ENCODE peak calls at places on chromosomes 16 and 17, in five cellular contexts. K is HuH-7, P is IMR-90, U is germinal center, W is AG08395. F is an unnamed sample.

GRCh38 chr16:50696575-50697420 is 3.4 kb downstream of the NOD2 start:
- DNase-seq in K (no peak), P (peak; percentile 26), U (no peak), W (peak; percentile 85), F (peak; percentile 93)

GRCh38 chr17:49393491-49394255 is 21.0 kb downstream of the PHB1 start:
- DNase-seq in K (no peak), P (no peak), U (no peak), W (no peak), F (no peak)

GRCh38 chr17:8109669-8110455 is 8.5 kb downstream of the ALOXE3 start:
- DNase-seq in K (peak; percentile 74), P (no peak), U (peak; percentile 84), W (peak; percentile 42), F (peak; percentile 94)

GRCh38 chr16:55756963-55757362 is 75.9 kb downstream of the CES1 start:
- DNase-seq in K (no peak), P (no peak), U (no peak), W (no peak), F (no peak)

GRCh38 chr16:83968891-83969672 is 1.0 kb downstream of the NECAB2 start:
- DNase-seq in K (no peak), P (no peak), U (no peak), W (no peak), F (no peak)

GRCh38 chr16:1052791-1053521 is 19.6 kb upstream of the SSTR5 start:
- DNase-seq in K (no peak), P (no peak), U (no peak), W (no peak), F (no peak)

GRCh38 chr17:3893003-3893719 is at the start of gene CAMKK1:
- DNase-seq in K (peak; percentile 94), P (peak; percentile 72), U (peak; percentile 98), W (peak; percentile 97), F (peak; percentile 97)

GRCh38 chr16:67240506-67240905 is 6.8 kb downstream of the FHOD1 start:
- DNase-seq in K (no peak), P (peak; percentile 48), U (no peak), W (no peak), F (peak; percentile 46)

GRCh38 chr17:34721326-34721725 is 141.9 kb downstream of the TMEM132E start:
- DNase-seq in K (no peak), P (no peak), U (no peak), W (no peak), F (no peak)

GRCh38 chr16:23245268-23245667 is 56.8 kb upstream of the SCNN1B start:
- DNase-seq in K (no peak), P (no peak), U (no peak), W (no peak), F (no peak)

GRCh38 chr16:84613408-84614071 is 4.3 kb downstream of the COTL1 start:
- DNase-seq in K (no peak), P (no peak), U (no peak), W (no peak), F (no peak)

GRCh38 chr16:29675811-29676643 is 3.0 kb upstream of the QPRT start:
- DNase-seq in K (peak; percentile 68), P (peak; percentile 18), U (peak; percentile 67), W (peak; percentile 59), F (no peak)

GRCh38 chr16:6018848-6019489 is 921.4 kb upstream of the EEF2KMT start:
- DNase-seq in K (no peak), P (no peak), U (no peak), W (no peak), F (peak; percentile 76)

GRCh38 chr16:50334106-50334975 is 34.4 kb downstream of the BRD7 start:
- DNase-seq in K (no peak), P (peak; percentile 53), U (no peak), W (no peak), F (no peak)

GRCh38 chr16:85643631-85644030 is 30.5 kb downstream of the GSE1 start:
- DNase-seq in K (no peak), P (no peak), U (no peak), W (no peak), F (no peak)

GRCh38 chr17:28726396-28726911 is 421 bp upstream of the TLCD1 start:
- DNase-seq in K (peak; percentile 75), P (peak; percentile 39), U (peak; percentile 70), W (no peak), F (peak; percentile 93)

GRCh38 chr17:34567665-34568064 is 11.7 kb upstream of the TMEM132E start:
- DNase-seq in K (no peak), P (no peak), U (no peak), W (no peak), F (no peak)

GRCh38 chr17:63928172-63928666 is 3.9 kb downstream of the CD79B start:
- DNase-seq in K (no peak), P (no peak), U (peak; percentile 46), W (no peak), F (peak; percentile 73)

GRCh38 chr17:77253611-77254051 is 112.9 kb downstream of the SEC14L1 start:
- DNase-seq in K (no peak), P (peak; percentile 81), U (no peak), W (peak; percentile 56), F (no peak)

GRCh38 chr17:76453431-76453743 is 435 bp upstream of the UBE2O start:
- DNase-seq in K (no peak), P (no peak), U (no peak), W (no peak), F (no peak)

GRCh38 chr17:74042744-74043486 is 160.6 kb upstream of the RPL38 start:
- DNase-seq in K (no peak), P (peak; percentile 33), U (peak; percentile 5), W (peak; percentile 99), F (no peak)

GRCh38 chr17:21214777-21215541 is 998 bp upstream of the TMEM11 start:
- DNase-seq in K (no peak), P (no peak), U (peak; percentile 30), W (peak; percentile 27), F (peak; percentile 84)

GRCh38 chr17:82647593-82648164 is 565 bp downstream of the WDR45B start:
- DNase-seq in K (peak; percentile 54), P (no peak), U (peak; percentile 56), W (peak; percentile 46), F (no peak)

GRCh38 chr17:64491995-64492394 is 4.9 kb downstream of the POLG2 start:
- DNase-seq in K (no peak), P (peak; percentile 47), U (no peak), W (no peak), F (no peak)

GRCh38 chr16:14199199-14199598 is 128.1 kb downstream of the MRTFB start:
- DNase-seq in K (no peak), P (no peak), U (no peak), W (no peak), F (no peak)

GRCh38 chr16:69396187-69397061 is 10.6 kb upstream of the TERF2 start:
- DNase-seq in K (no peak), P (peak; percentile 96), U (peak; percentile 64), W (peak; percentile 81), F (no peak)

GRCh38 chr16:84548508-84548907 is 44.0 kb upstream of the MEAK7 start:
- DNase-seq in K (no peak), P (no peak), U (no peak), W (no peak), F (peak; percentile 76)

GRCh38 chr16:71585318-71585703 is 8.4 kb upstream of the TAT start:
- DNase-seq in K (no peak), P (no peak), U (no peak), W (no peak), F (no peak)

GRCh38 chr17:15171433-15172047 is 93.6 kb downstream of the PMP22 start:
- DNase-seq in K (peak; percentile 57), P (peak; percentile 75), U (peak; percentile 28), W (peak; percentile 82), F (peak; percentile 79)

GRCh38 chr17:63881935-63882601 is at the start of gene GH2:
- DNase-seq in K (peak; percentile 76), P (peak; percentile 34), U (peak; percentile 79), W (peak; percentile 70), F (peak; percentile 76)

GRCh38 chr17:80443916-80444708 is 29.1 kb downstream of the ENDOV start:
- DNase-seq in K (no peak), P (no peak), U (no peak), W (no peak), F (no peak)

GRCh38 chr17:16419074-16419928 is 3.9 kb downstream of the TRPV2 start:
- DNase-seq in K (no peak), P (peak; percentile 94), U (no peak), W (peak; percentile 89), F (no peak)

GRCh38 chr16:78628526-78628925 is 529.1 kb downstream of the WWOX start:
- DNase-seq in K (no peak), P (no peak), U (no peak), W (peak; percentile 10), F (no peak)

F was measured in spleen.